ENCODE peak calls at places on chromosomes 11 and 22, in eight cellular contexts. One of them, this sample, is unnamed.

GRCh38 chr11:118212131-118212725 is 12.6 kb downstream of the JAML start:
- DNase-seq in ELR: no peak
- DNase-seq in GM13976: no peak
- DNase-seq in IMR-90: no peak
- DNase-seq in hypothalamus: no peak
- DNase-seq in MV-4-11: peak
- DNase-seq in cardiac muscle cell: peak
- DNase-seq in heart left ventricle: no peak
- DNase-seq in this sample: no peak

GRCh38 chr11:127055240-127055639 is 54.7 kb upstream of the KIRREL3 start:
- DNase-seq in ELR: no peak
- DNase-seq in GM13976: no peak
- DNase-seq in IMR-90: no peak
- DNase-seq in hypothalamus: no peak
- DNase-seq in MV-4-11: no peak
- DNase-seq in cardiac muscle cell: no peak
- DNase-seq in heart left ventricle: no peak
- DNase-seq in this sample: no peak

GRCh38 chr11:112903310-112903709 is 57.9 kb upstream of the NCAM1 start:
- DNase-seq in ELR: no peak
- DNase-seq in GM13976: no peak
- DNase-seq in IMR-90: no peak
- DNase-seq in hypothalamus: peak
- DNase-seq in MV-4-11: no peak
- DNase-seq in cardiac muscle cell: no peak
- DNase-seq in heart left ventricle: no peak
- DNase-seq in this sample: no peak

GRCh38 chr11:134584001-134584561 is 172.0 kb upstream of the B3GAT1 start:
- DNase-seq in ELR: no peak
- DNase-seq in GM13976: peak
- DNase-seq in IMR-90: no peak
- DNase-seq in hypothalamus: no peak
- DNase-seq in MV-4-11: no peak
- DNase-seq in cardiac muscle cell: no peak
- DNase-seq in heart left ventricle: no peak
- DNase-seq in this sample: no peak

GRCh38 chr22:50504245-50505211 is 3.0 kb downstream of the LMF2 start:
- DNase-seq in ELR: no peak
- DNase-seq in GM13976: no peak
- DNase-seq in IMR-90: no peak
- DNase-seq in hypothalamus: no peak
- DNase-seq in MV-4-11: no peak
- DNase-seq in cardiac muscle cell: no peak
- DNase-seq in heart left ventricle: peak
- DNase-seq in this sample: no peak

GRCh38 chr11:291281-292210 is 2.6 kb downstream of the PGGHG start:
- DNase-seq in ELR: no peak
- DNase-seq in GM13976: no peak
- DNase-seq in IMR-90: no peak
- DNase-seq in hypothalamus: no peak
- DNase-seq in MV-4-11: no peak
- DNase-seq in cardiac muscle cell: no peak
- DNase-seq in heart left ventricle: peak
- DNase-seq in this sample: no peak

GRCh38 chr11:96506953-96507354 is 117.1 kb downstream of the JRKL start:
- DNase-seq in ELR: no peak
- DNase-seq in GM13976: no peak
- DNase-seq in IMR-90: no peak
- DNase-seq in hypothalamus: no peak
- DNase-seq in MV-4-11: no peak
- DNase-seq in cardiac muscle cell: no peak
- DNase-seq in heart left ventricle: no peak
- DNase-seq in this sample: no peak

GRCh38 chr11:132134322-132134721 is 763.9 kb downstream of the NTM start:
- DNase-seq in ELR: peak
- DNase-seq in GM13976: no peak
- DNase-seq in IMR-90: peak
- DNase-seq in hypothalamus: no peak
- DNase-seq in MV-4-11: no peak
- DNase-seq in cardiac muscle cell: no peak
- DNase-seq in heart left ventricle: no peak
- DNase-seq in this sample: no peak

GRCh38 chr22:50035131-50035881 is 22.7 kb upstream of the IL17REL start:
- DNase-seq in ELR: no peak
- DNase-seq in GM13976: no peak
- DNase-seq in IMR-90: no peak
- DNase-seq in hypothalamus: no peak
- DNase-seq in MV-4-11: no peak
- DNase-seq in cardiac muscle cell: no peak
- DNase-seq in heart left ventricle: no peak
- DNase-seq in this sample: no peak

GRCh38 chr11:112785717-112786116 is 175.5 kb upstream of the NCAM1 start:
- DNase-seq in ELR: no peak
- DNase-seq in GM13976: no peak
- DNase-seq in IMR-90: peak
- DNase-seq in hypothalamus: no peak
- DNase-seq in MV-4-11: no peak
- DNase-seq in cardiac muscle cell: no peak
- DNase-seq in heart left ventricle: no peak
- DNase-seq in this sample: no peak

GRCh38 chr22:27306771-27307170 is 494.8 kb downstream of the MN1 start:
- DNase-seq in ELR: no peak
- DNase-seq in GM13976: no peak
- DNase-seq in IMR-90: no peak
- DNase-seq in hypothalamus: no peak
- DNase-seq in MV-4-11: no peak
- DNase-seq in cardiac muscle cell: no peak
- DNase-seq in heart left ventricle: no peak
- DNase-seq in this sample: no peak

GRCh38 chr11:93080146-93080759 is 110.8 kb downstream of the MTNR1B start:
- DNase-seq in ELR: no peak
- DNase-seq in GM13976: no peak
- DNase-seq in IMR-90: no peak
- DNase-seq in hypothalamus: no peak
- DNase-seq in MV-4-11: no peak
- DNase-seq in cardiac muscle cell: no peak
- DNase-seq in heart left ventricle: no peak
- DNase-seq in this sample: no peak

GRCh38 chr22:41542224-41542623 is 2.0 kb downstream of the POLR3H start:
- DNase-seq in ELR: no peak
- DNase-seq in GM13976: no peak
- DNase-seq in IMR-90: no peak
- DNase-seq in hypothalamus: no peak
- DNase-seq in MV-4-11: no peak
- DNase-seq in cardiac muscle cell: no peak
- DNase-seq in heart left ventricle: no peak
- DNase-seq in this sample: no peak

GRCh38 chr22:44358723-44359440 is 46.1 kb upstream of the SHISAL1 start:
- DNase-seq in ELR: no peak
- DNase-seq in GM13976: no peak
- DNase-seq in IMR-90: no peak
- DNase-seq in hypothalamus: no peak
- DNase-seq in MV-4-11: no peak
- DNase-seq in cardiac muscle cell: no peak
- DNase-seq in heart left ventricle: peak
- DNase-seq in this sample: no peak

GRCh38 chr11:67006029-67006884 is 16.7 kb upstream of the SYT12 start:
- DNase-seq in ELR: peak
- DNase-seq in GM13976: no peak
- DNase-seq in IMR-90: no peak
- DNase-seq in hypothalamus: peak
- DNase-seq in MV-4-11: peak
- DNase-seq in cardiac muscle cell: no peak
- DNase-seq in heart left ventricle: no peak
- DNase-seq in this sample: no peak

GRCh38 chr11:76783294-76783900 is at the start of gene TSKU:
- DNase-seq in ELR: peak
- DNase-seq in GM13976: no peak
- DNase-seq in IMR-90: no peak
- DNase-seq in hypothalamus: no peak
- DNase-seq in MV-4-11: no peak
- DNase-seq in cardiac muscle cell: no peak
- DNase-seq in heart left ventricle: no peak
- DNase-seq in this sample: no peak

GRCh38 chr11:58784995-58785394 is 53.3 kb upstream of the GLYAT start:
- DNase-seq in ELR: no peak
- DNase-seq in GM13976: no peak
- DNase-seq in IMR-90: no peak
- DNase-seq in hypothalamus: no peak
- DNase-seq in MV-4-11: no peak
- DNase-seq in cardiac muscle cell: no peak
- DNase-seq in heart left ventricle: no peak
- DNase-seq in this sample: no peak

GRCh38 chr11:2122222-2122906 is 16.8 kb downstream of the IGF2 start:
- DNase-seq in ELR: peak
- DNase-seq in GM13976: no peak
- DNase-seq in IMR-90: peak
- DNase-seq in hypothalamus: no peak
- DNase-seq in MV-4-11: no peak
- DNase-seq in cardiac muscle cell: no peak
- DNase-seq in heart left ventricle: peak
- DNase-seq in this sample: no peak

GRCh38 chr11:19759389-19759788 is 46.8 kb downstream of the NAV2 start:
- DNase-seq in ELR: no peak
- DNase-seq in GM13976: no peak
- DNase-seq in IMR-90: no peak
- DNase-seq in hypothalamus: no peak
- DNase-seq in MV-4-11: no peak
- DNase-seq in cardiac muscle cell: no peak
- DNase-seq in heart left ventricle: no peak
- DNase-seq in this sample: no peak

GRCh38 chr22:31343235-31344191 is 2.6 kb downstream of the PATZ1 start:
- DNase-seq in ELR: peak
- DNase-seq in GM13976: peak
- DNase-seq in IMR-90: peak
- DNase-seq in hypothalamus: peak
- DNase-seq in MV-4-11: peak
- DNase-seq in cardiac muscle cell: peak
- DNase-seq in heart left ventricle: peak
- DNase-seq in this sample: peak

GRCh38 chr22:26016916-26017315 is 152.3 kb upstream of the SEZ6L start:
- DNase-seq in ELR: no peak
- DNase-seq in GM13976: no peak
- DNase-seq in IMR-90: no peak
- DNase-seq in hypothalamus: no peak
- DNase-seq in MV-4-11: no peak
- DNase-seq in cardiac muscle cell: no peak
- DNase-seq in heart left ventricle: no peak
- DNase-seq in this sample: no peak

GRCh38 chr11:2445948-2446551 is 1.2 kb downstream of the KCNQ1 start:
- DNase-seq in ELR: no peak
- DNase-seq in GM13976: no peak
- DNase-seq in IMR-90: no peak
- DNase-seq in hypothalamus: no peak
- DNase-seq in MV-4-11: no peak
- DNase-seq in cardiac muscle cell: no peak
- DNase-seq in heart left ventricle: peak
- DNase-seq in this sample: no peak

GRCh38 chr11:68370211-68371111 is 58.1 kb downstream of the LRP5 start:
- DNase-seq in ELR: no peak
- DNase-seq in GM13976: peak
- DNase-seq in IMR-90: no peak
- DNase-seq in hypothalamus: peak
- DNase-seq in MV-4-11: peak
- DNase-seq in cardiac muscle cell: peak
- DNase-seq in heart left ventricle: peak
- DNase-seq in this sample: no peak

GRCh38 chr11:72223615-72224586 is 666 bp upstream of the INPPL1 start:
- DNase-seq in ELR: peak
- DNase-seq in GM13976: peak
- DNase-seq in IMR-90: peak
- DNase-seq in hypothalamus: peak
- DNase-seq in MV-4-11: no peak
- DNase-seq in cardiac muscle cell: peak
- DNase-seq in heart left ventricle: peak
- DNase-seq in this sample: peak

GRCh38 chr11:131157678-131158077 is 212.7 kb upstream of the NTM start:
- DNase-seq in ELR: no peak
- DNase-seq in GM13976: no peak
- DNase-seq in IMR-90: no peak
- DNase-seq in hypothalamus: no peak
- DNase-seq in MV-4-11: no peak
- DNase-seq in cardiac muscle cell: no peak
- DNase-seq in heart left ventricle: no peak
- DNase-seq in this sample: no peak

GRCh38 chr11:83528225-83528624 is 242.1 kb upstream of the CCDC90B start:
- DNase-seq in ELR: no peak
- DNase-seq in GM13976: no peak
- DNase-seq in IMR-90: no peak
- DNase-seq in hypothalamus: no peak
- DNase-seq in MV-4-11: no peak
- DNase-seq in cardiac muscle cell: no peak
- DNase-seq in heart left ventricle: no peak
- DNase-seq in this sample: no peak

GRCh38 chr11:118275184-118275583 is 11.1 kb upstream of the MPZL2 start:
- DNase-seq in ELR: peak
- DNase-seq in GM13976: no peak
- DNase-seq in IMR-90: no peak
- DNase-seq in hypothalamus: no peak
- DNase-seq in MV-4-11: no peak
- DNase-seq in cardiac muscle cell: no peak
- DNase-seq in heart left ventricle: no peak
- DNase-seq in this sample: no peak

GRCh38 chr11:75588067-75588481 is 26.0 kb downstream of the SERPINH1 start:
- DNase-seq in ELR: no peak
- DNase-seq in GM13976: no peak
- DNase-seq in IMR-90: no peak
- DNase-seq in hypothalamus: no peak
- DNase-seq in MV-4-11: no peak
- DNase-seq in cardiac muscle cell: no peak
- DNase-seq in heart left ventricle: no peak
- DNase-seq in this sample: no peak

This sample was measured in Kasumi-1.